ENCODE peak calls at places on chromosomes 1 and 21, in six cellular contexts. H is GM12865, C is epithelial cell of esophagus, B is WTC11, K is Calu3, G is endothelial cell. N is an unnamed sample.

GRCh38 chr1:174965006-174965971 is 34.5 kb upstream of the CACYBP start:
- DNase-seq in G (no peak), C (peak), B (no peak), K (no peak), H (no peak), N (peak)

GRCh38 chr1:205976036-205976435 is 27.2 kb downstream of the RAB7B start:
- DNase-seq in K (no peak), G (no peak), C (no peak), H (no peak), B (no peak), N (no peak)

GRCh38 chr1:198575715-198576641 is 35.5 kb upstream of the ATP6V1G3 start:
- DNase-seq in K (no peak), C (peak), G (no peak), B (no peak), H (peak), N (no peak)

GRCh38 chr1:147628441-147628840 is 41.9 kb downstream of the ACP6 start:
- DNase-seq in G (no peak), K (no peak), B (no peak), C (no peak), H (no peak), N (no peak)

GRCh38 chr1:81654147-81654546 is 146.6 kb upstream of the ADGRL2 start:
- DNase-seq in C (peak), G (no peak), H (no peak), K (no peak), B (no peak), N (no peak)

GRCh38 chr1:186102559-186103148 is 272.4 kb downstream of the TPR start:
- DNase-seq in C (peak), B (no peak), G (no peak), K (no peak), H (no peak), N (no peak)

GRCh38 chr1:207897188-207897587 is 13.7 kb downstream of the CD34 start:
- DNase-seq in K (no peak), G (no peak), H (no peak), B (no peak), C (no peak), N (no peak)

GRCh38 chr1:165631403-165632151 is 543 bp downstream of the MGST3 start:
- DNase-seq in H (peak), K (peak), B (peak), C (peak), G (peak), N (peak)

GRCh38 chr21:38910390-38911008 is 104.8 kb downstream of the ETS2 start:
- DNase-seq in B (no peak), C (peak), H (no peak), G (no peak), K (peak), N (peak)